ENCODE peak calls at places on chromosomes 5 and 9, in seven cellular contexts. J, V, C, K, F, N and U are unnamed samples.
A peak's percentile ranks its signal among the peaks of the same experiment; 100 is the strongest.

GRCh38 chr5:55101556-55102276 is 730 bp upstream of the GZMA start:
- DNase-seq in J (no peak), V (no peak), C (no peak), K (no peak), F (no peak), N (no peak), U (no peak)

GRCh38 chr9:89362647-89363310 is 44.5 kb downstream of the SECISBP2 start:
- DNase-seq in J (no peak), V (no peak), C (no peak), K (no peak), F (no peak), N (no peak), U (no peak)

GRCh38 chr5:135120951-135121350 is 86.9 kb upstream of the PITX1 start:
- DNase-seq in J (no peak), V (no peak), C (no peak), K (no peak), F (no peak), N (no peak), U (no peak)

GRCh38 chr9:70478963-70479641 is 64.6 kb upstream of the KLF9 start:
- DNase-seq in J (no peak), V (no peak), C (no peak), K (no peak), F (peak; percentile 28), N (no peak), U (no peak)

GRCh38 chr5:98839469-98840383 is 66.3 kb downstream of the RGMB start:
- DNase-seq in J (no peak), V (no peak), C (no peak), K (no peak), F (no peak), N (no peak), U (no peak)

GRCh38 chr5:55994502-55994997 is at the start of gene IL6ST:
- DNase-seq in J (no peak), V (peak; percentile 7), C (no peak), K (no peak), F (peak; percentile 83), N (no peak), U (no peak)

GRCh38 chr9:132946624-132947295 is 2.3 kb upstream of the TSC1 start:
- DNase-seq in J (no peak), V (no peak), C (no peak), K (peak; percentile 30), F (no peak), N (no peak), U (no peak)

GRCh38 chr5:166377756-166378155 is 1913.7 kb upstream of the WWC1 start:
- DNase-seq in J (no peak), V (no peak), C (no peak), K (no peak), F (no peak), N (no peak), U (no peak)

GRCh38 chr9:137116728-137117127 is 2.2 kb upstream of the DPP7 start:
- DNase-seq in J (no peak), V (no peak), C (no peak), K (no peak), F (no peak), N (no peak), U (no peak)

GRCh38 chr5:58545912-58546311 is 37.0 kb upstream of the RAB3C start:
- DNase-seq in J (no peak), V (no peak), C (no peak), K (no peak), F (no peak), N (no peak), U (no peak)

GRCh38 chr9:115267788-115268187 is 149.8 kb upstream of the TNC start:
- DNase-seq in J (no peak), V (no peak), C (no peak), K (no peak), F (no peak), N (no peak), U (no peak)

GRCh38 chr5:115831163-115831768 is 10.1 kb downstream of the ATG12 start:
- DNase-seq in J (no peak), V (no peak), C (no peak), K (no peak), F (peak; percentile 51), N (no peak), U (no peak)

GRCh38 chr9:34659592-34660253 is 2.7 kb downstream of the CCL27 start:
- DNase-seq in J (no peak), V (no peak), C (no peak), K (no peak), F (no peak), N (no peak), U (no peak)

GRCh38 chr9:136726631-136727191 is 14.3 kb downstream of the DIPK1B start:
- DNase-seq in J (no peak), V (no peak), C (no peak), K (peak; percentile 52), F (peak; percentile 56), N (no peak), U (no peak)

GRCh38 chr5:150272531-150272930 is 17.0 kb downstream of the CAMK2A start:
- DNase-seq in J (no peak), V (no peak), C (no peak), K (peak; percentile 22), F (peak; percentile 18), N (no peak), U (no peak)

GRCh38 chr9:135060461-135061116 is 26.9 kb upstream of the OLFM1 start:
- DNase-seq in J (no peak), V (no peak), C (no peak), K (no peak), F (no peak), N (no peak), U (no peak)

GRCh38 chr9:137188490-137189296 is at the start of the genes ANAPC2 and SSNA1:
- DNase-seq in J (peak; percentile 85), V (peak; percentile 85), C (peak; percentile 62), K (peak; percentile 94), F (peak; percentile 95), N (peak; percentile 83), U (peak; percentile 79)

GRCh38 chr9:37992924-37993349 is 76.1 kb downstream of the SHB start:
- DNase-seq in J (no peak), V (no peak), C (no peak), K (no peak), F (peak; percentile 80), N (no peak), U (no peak)

GRCh38 chr5:118762291-118762690 is 226.1 kb downstream of the DTWD2 start:
- DNase-seq in J (no peak), V (no peak), C (no peak), K (no peak), F (no peak), N (no peak), U (no peak)